ENCODE peak calls at places on chromosomes 5 and 9, in six cellular contexts. C is stomach; R is T follicular helper cell; D is CD8-positive, alpha-beta memory T cell; V is mucosa of gallbladder; O is T-helper 22 cell. J is an unnamed sample.

GRCh38 chr9:114271556-114272510 is 51.1 kb upstream of the ORM1 start:
- DNase-seq in C (no peak), R (no peak), D (no peak), V (no peak), O (no peak), J (no peak)

GRCh38 chr9:108182950-108183381 is 672.8 kb downstream of the ACTL7B start:
- DNase-seq in C (no peak), R (no peak), D (no peak), V (no peak), O (no peak), J (no peak)

GRCh38 chr5:107505763-107506534 is 164.8 kb downstream of the EFNA5 start:
- DNase-seq in C (no peak), R (no peak), D (no peak), V (no peak), O (no peak), J (no peak)

GRCh38 chr9:137397675-137398423 is 25.1 kb downstream of the EXD3 start:
- DNase-seq in C (no peak), R (no peak), D (no peak), V (no peak), O (no peak), J (no peak)

GRCh38 chr9:98558575-98558974 is 150.2 kb downstream of the GABBR2 start:
- DNase-seq in C (no peak), R (no peak), D (no peak), V (no peak), O (no peak), J (no peak)

GRCh38 chr9:129740174-129740573 is 12.7 kb downstream of the PTGES start:
- DNase-seq in C (no peak), R (no peak), D (no peak), V (no peak), O (no peak), J (no peak)

GRCh38 chr9:89801723-89802680 is 197.2 kb downstream of the GADD45G start:
- DNase-seq in C (no peak), R (no peak), D (no peak), V (no peak), O (no peak), J (no peak)

GRCh38 chr5:57772512-57772911 is 289.9 kb upstream of the ACTBL2 start:
- DNase-seq in C (no peak), R (no peak), D (no peak), V (no peak), O (no peak), J (no peak)

GRCh38 chr5:105288946-105289345 is 1726.4 kb upstream of the NUDT12 start:
- DNase-seq in C (no peak), R (no peak), D (no peak), V (no peak), O (no peak), J (no peak)

GRCh38 chr5:137629646-137630045 is 106.2 kb downstream of the KLHL3 start:
- DNase-seq in C (no peak), R (no peak), D (no peak), V (no peak), O (no peak), J (no peak)

GRCh38 chr5:107104774-107105050 is 566.0 kb downstream of the EFNA5 start:
- DNase-seq in C (no peak), R (no peak), D (no peak), V (peak; percentile 23), O (no peak), J (no peak)

GRCh38 chr5:27598576-27598975 is 560.2 kb upstream of the CDH9 start:
- DNase-seq in C (no peak), R (no peak), D (no peak), V (no peak), O (no peak), J (no peak)

GRCh38 chr9:84136119-84136868 is 155.7 kb downstream of the RMI1 start:
- DNase-seq in C (no peak), R (no peak), D (no peak), V (no peak), O (no peak), J (no peak)